ENCODE peak calls at places on chromosomes 13 and 19, in eight cellular contexts. L is NCI-H345; B is RPMI7951; Y is substantia nigra; F is activated CD4-positive, alpha-beta T cell treated with anti-CD3 and anti-CD28 coated beads, Interleukin-2, amount 10 ng/mL, durations not matched to agents 7 days and 5 days; V is cardiac muscle cell; O is OCI-LY7; J is neural crest cell. K is an unnamed sample.

GRCh38 chr19:3443840-3444694 is 36.3 kb downstream of the SMIM24 start:
- DNase-seq in L (no peak), B (no peak), Y (no peak), F (no peak), V (peak; percentile 52), O (no peak), J (peak; percentile 78), K (no peak)

GRCh38 chr13:36360863-36361262 is 14.7 kb upstream of the SPART start:
- DNase-seq in L (no peak), B (no peak), Y (no peak), F (no peak), V (no peak), O (no peak), J (no peak), K (no peak)

GRCh38 chr19:16458391-16459128 is 13.2 kb downstream of the EPS15L1 start:
- DNase-seq in L (no peak), B (no peak), Y (no peak), F (no peak), V (no peak), O (no peak), J (no peak), K (no peak)

GRCh38 chr19:3975144-3975543 is 4.2 kb upstream of the DAPK3 start:
- DNase-seq in L (no peak), B (no peak), Y (no peak), F (no peak), V (no peak), O (no peak), J (no peak), K (no peak)

GRCh38 chr13:107339209-107339608 is 771.3 kb upstream of the ARGLU1 start:
- DNase-seq in L (no peak), B (no peak), Y (no peak), F (no peak), V (no peak), O (no peak), J (no peak), K (no peak)

GRCh38 chr19:6772028-6772865 is at the start of gene VAV1:
- DNase-seq in L (no peak), B (no peak), Y (peak; percentile 4), F (peak; percentile 89), V (no peak), O (peak; percentile 95), J (no peak), K (no peak)

GRCh38 chr13:108332791-108333190 is 63.3 kb downstream of the TNFSF13B start:
- DNase-seq in L (no peak), B (no peak), Y (no peak), F (no peak), V (no peak), O (no peak), J (no peak), K (no peak)

GRCh38 chr19:35070471-35070870 is 28.9 kb downstream of the HPN start:
- DNase-seq in L (no peak), B (no peak), Y (no peak), F (no peak), V (no peak), O (no peak), J (no peak), K (no peak)

GRCh38 chr13:89204435-89204834 is 1533.3 kb downstream of the SLITRK5 start:
- DNase-seq in L (no peak), B (no peak), Y (no peak), F (no peak), V (no peak), O (no peak), J (no peak), K (no peak)

GRCh38 chr13:106691251-106691650 is 123.3 kb upstream of the ARGLU1 start:
- DNase-seq in L (peak; percentile 1), B (no peak), Y (no peak), F (no peak), V (no peak), O (no peak), J (no peak), K (no peak)

GRCh38 chr13:70483599-70484276 is 375.5 kb upstream of the KLHL1 start:
- DNase-seq in L (no peak), B (no peak), Y (no peak), F (no peak), V (no peak), O (no peak), J (no peak), K (no peak)

GRCh38 chr13:35818577-35819165 is 312.5 kb downstream of the DCLK1 start:
- DNase-seq in L (peak; percentile 3), B (peak; percentile 27), Y (no peak), F (no peak), V (peak; percentile 70), O (peak; percentile 29), J (no peak), K (peak; percentile 57)

GRCh38 chr19:46621191-46622117 is 3.4 kb downstream of the PTGIR start:
- DNase-seq in L (no peak), B (no peak), Y (no peak), F (no peak), V (no peak), O (no peak), J (no peak), K (no peak)

GRCh38 chr13:75437582-75438318 is 44.2 kb downstream of the TBC1D4 start:
- DNase-seq in L (no peak), B (peak; percentile 65), Y (no peak), F (no peak), V (peak; percentile 65), O (no peak), J (no peak), K (peak; percentile 23)

GRCh38 chr19:31742249-31742648 is 393.0 kb upstream of the TSHZ3 start:
- DNase-seq in L (no peak), B (no peak), Y (no peak), F (no peak), V (no peak), O (no peak), J (no peak), K (no peak)

GRCh38 chr13:114118086-114118762 is 14.2 kb downstream of the RASA3 start:
- DNase-seq in L (no peak), B (no peak), Y (no peak), F (no peak), V (no peak), O (no peak), J (no peak), K (no peak)

GRCh38 chr19:48290923-48291700 is 21.2 kb downstream of the ZNF114 start:
- DNase-seq in L (peak; percentile 26), B (peak; percentile 70), Y (peak; percentile 65), F (peak; percentile 54), V (peak; percentile 89), O (peak; percentile 52), J (peak; percentile 90), K (peak; percentile 87)

GRCh38 chr13:46160474-46161066 is 21.4 kb downstream of the LCP1 start:
- DNase-seq in L (peak; percentile 43), B (peak; percentile 57), Y (no peak), F (peak; percentile 66), V (peak; percentile 75), O (peak; percentile 69), J (peak; percentile 39), K (peak; percentile 70)

GRCh38 chr13:39942901-39943273 is 287.4 kb downstream of the COG6 start:
- DNase-seq in L (peak; percentile 58), B (peak; percentile 82), Y (peak; percentile 49), F (peak; percentile 76), V (peak; percentile 95), O (peak; percentile 86), J (peak; percentile 57), K (peak; percentile 88)

GRCh38 chr13:29922281-29922821 is 71.9 kb upstream of the UBL3 start:
- DNase-seq in L (no peak), B (peak; percentile 63), Y (no peak), F (peak; percentile 13), V (peak; percentile 25), O (no peak), J (no peak), K (no peak)

GRCh38 chr19:32814046-32814445 is 55.5 kb downstream of the SLC7A9 start:
- DNase-seq in L (no peak), B (no peak), Y (peak; percentile 2), F (no peak), V (no peak), O (no peak), J (no peak), K (no peak)

GRCh38 chr13:90757127-90757680 is 590.3 kb upstream of the MIR17HG start:
- DNase-seq in L (peak; percentile 89), B (no peak), Y (no peak), F (no peak), V (no peak), O (no peak), J (no peak), K (peak; percentile 25)

GRCh38 chr13:101648766-101649489 is 196.5 kb downstream of the ITGBL1 start:
- DNase-seq in L (no peak), B (no peak), Y (no peak), F (no peak), V (no peak), O (no peak), J (no peak), K (no peak)

GRCh38 chr13:108947551-108948030 is 318.2 kb downstream of the MYO16 start:
- DNase-seq in L (no peak), B (no peak), Y (no peak), F (no peak), V (peak; percentile 54), O (no peak), J (no peak), K (peak; percentile 86)

GRCh38 chr19:27894906-27895754 is 1317.8 kb downstream of the UQCRFS1 start:
- DNase-seq in L (no peak), B (no peak), Y (no peak), F (no peak), V (no peak), O (no peak), J (no peak), K (no peak)

GRCh38 chr13:93956416-93956815 is 523.1 kb downstream of the DCT start:
- DNase-seq in L (no peak), B (no peak), Y (no peak), F (no peak), V (no peak), O (no peak), J (no peak), K (no peak)

GRCh38 chr19:47351545-47351944 is 2.4 kb downstream of the DHX34 start:
- DNase-seq in L (no peak), B (peak; percentile 47), Y (peak; percentile 14), F (no peak), V (peak; percentile 33), O (peak; percentile 54), J (no peak), K (peak; percentile 41)

GRCh38 chr19:47186337-47187022 is 44.5 kb downstream of the BBC3 start:
- DNase-seq in L (no peak), B (no peak), Y (no peak), F (peak; percentile 78), V (no peak), O (no peak), J (no peak), K (no peak)

GRCh38 chr13:48819889-48820288 is 155.8 kb upstream of the FNDC3A start:
- DNase-seq in L (no peak), B (no peak), Y (no peak), F (no peak), V (no peak), O (no peak), J (no peak), K (no peak)

GRCh38 chr19:52981329-52981728 is 18.6 kb upstream of the ZNF816 start:
- DNase-seq in L (no peak), B (no peak), Y (no peak), F (no peak), V (no peak), O (no peak), J (no peak), K (no peak)

GRCh38 chr19:12834418-12834943 is at the start of gene RTBDN:
- DNase-seq in L (no peak), B (no peak), Y (no peak), F (no peak), V (no peak), O (no peak), J (no peak), K (no peak)

GRCh38 chr19:17560205-17560595 is 4.8 kb downstream of the COLGALT1 start:
- DNase-seq in L (no peak), B (peak; percentile 79), Y (no peak), F (no peak), V (peak; percentile 99), O (no peak), J (no peak), K (peak; percentile 63)

GRCh38 chr19:18605546-18606280 is 886 bp downstream of the CRLF1 start:
- DNase-seq in L (no peak), B (no peak), Y (no peak), F (no peak), V (no peak), O (no peak), J (no peak), K (no peak)

GRCh38 chr19:13082192-13083007 is 20.3 kb downstream of the LYL1 start:
- DNase-seq in L (peak; percentile 32), B (peak; percentile 23), Y (peak; percentile 49), F (no peak), V (peak; percentile 41), O (no peak), J (no peak), K (peak; percentile 49)

K was measured in AG20443.